ENCODE peak calls at places on chromosomes 4 and X, in four cellular contexts. X is PC-3, M is left lung, I is cardiac fibroblast. B is an unnamed sample.

GRCh38 chrX:2466876-2467656 is 33.7 kb downstream of the DHRSX start:
- DNase-seq in X (no peak), M (no peak), I (no peak), B (no peak)

GRCh38 chr4:46844325-46844917 is 64.6 kb downstream of the COX7B2 start:
- DNase-seq in X (peak; percentile 63), M (no peak), I (peak; percentile 72), B (peak; percentile 11)

GRCh38 chrX:134760671-134761070 is 102.4 kb upstream of the PLAC1 start:
- DNase-seq in X (no peak), M (no peak), I (peak; percentile 31), B (no peak)

GRCh38 chrX:15680401-15680800 is 15.8 kb upstream of the CLTRN start:
- DNase-seq in X (peak; percentile 58), M (no peak), I (peak; percentile 34), B (no peak)

GRCh38 chr4:118964891-118965411 is 76.3 kb downstream of the SYNPO2 start:
- DNase-seq in X (no peak), M (no peak), I (peak; percentile 91), B (no peak)

GRCh38 chrX:150767475-150768131 is 74.4 kb downstream of the MTMR1 start:
- DNase-seq in X (peak; percentile 28), M (no peak), I (peak; percentile 84), B (no peak)

GRCh38 chr4:144754562-144755410 is 108.8 kb downstream of the HHIP start:
- DNase-seq in X (peak; percentile 50), M (no peak), I (peak; percentile 75), B (peak; percentile 19)

GRCh38 chrX:18353931-18354368 is 538 bp downstream of the SCML2 start:
- DNase-seq in X (peak; percentile 23), M (no peak), I (no peak), B (peak; percentile 39)

GRCh38 chr4:94472056-94472826 is 20.5 kb downstream of the PDLIM5 start:
- DNase-seq in X (peak; percentile 84), M (no peak), I (peak; percentile 85), B (no peak)

GRCh38 chr4:185115827-185116232 is 27.2 kb upstream of the SLC25A4 start:
- DNase-seq in X (no peak), M (peak; percentile 51), I (peak; percentile 99), B (peak; percentile 66)

GRCh38 chr4:84403656-84404055 is 95.4 kb downstream of the NKX6-1 start:
- DNase-seq in X (peak; percentile 47), M (no peak), I (no peak), B (no peak)

GRCh38 chr4:110020139-110020538 is 107.5 kb downstream of the EGF start:
- DNase-seq in X (no peak), M (no peak), I (peak; percentile 33), B (no peak)

GRCh38 chr4:20428410-20429160 is 176.9 kb downstream of the SLIT2 start:
- DNase-seq in X (peak; percentile 23), M (no peak), I (peak; percentile 44), B (no peak)

GRCh38 chrX:152915541-152916241 is 17.8 kb downstream of the ZNF185 start:
- DNase-seq in X (peak; percentile 78), M (no peak), I (peak; percentile 38), B (peak; percentile 83)

GRCh38 chr4:151644625-151645024 is 116.2 kb downstream of the GATB start:
- DNase-seq in X (peak; percentile 38), M (no peak), I (no peak), B (peak; percentile 65)

GRCh38 chrX:38006283-38006682 is at the start of gene SYTL5:
- DNase-seq in X (peak; percentile 87), M (no peak), I (no peak), B (no peak)

GRCh38 chrX:1027133-1027532 is 185.3 kb downstream of the CRLF2 start:
- DNase-seq in X (no peak), M (no peak), I (no peak), B (no peak)

GRCh38 chr4:187993827-187994226 is 1.7 kb upstream of the ZFP42 start:
- DNase-seq in X (peak; percentile 49), M (no peak), I (peak; percentile 16), B (peak; percentile 5)

GRCh38 chrX:65127804-65128203 is 151.6 kb upstream of the ZC4H2 start:
- DNase-seq in X (no peak), M (no peak), I (no peak), B (no peak)

GRCh38 chrX:132119821-132120220 is 8.0 kb downstream of the FRMD7 start:
- DNase-seq in X (peak; percentile 34), M (no peak), I (no peak), B (no peak)

GRCh38 chrX:71067727-71068051 is 445 bp downstream of the SNX12 start:
- DNase-seq in X (peak; percentile 6), M (no peak), I (no peak), B (no peak)

GRCh38 chr4:122576261-122577188 is 44.3 kb downstream of the IL21 start:
- DNase-seq in X (peak; percentile 64), M (no peak), I (peak; percentile 66), B (peak; percentile 38)

GRCh38 chr4:65508169-65508568 is 162.1 kb downstream of the EPHA5 start:
- DNase-seq in X (peak; percentile 98), M (no peak), I (peak; percentile 18), B (peak; percentile 6)

GRCh38 chr4:98794565-98795205 is 134.2 kb downstream of the EIF4E start:
- DNase-seq in X (peak; percentile 51), M (no peak), I (peak; percentile 40), B (no peak)

GRCh38 chr4:63563288-63564014 is 845.8 kb downstream of the TECRL start:
- DNase-seq in X (peak; percentile 45), M (no peak), I (no peak), B (no peak)

GRCh38 chr4:154616287-154616686 is 3.8 kb upstream of the FGG start:
- DNase-seq in X (no peak), M (no peak), I (no peak), B (no peak)

GRCh38 chrX:119004920-119005524 is 30.6 kb downstream of the LONRF3 start:
- DNase-seq in X (peak; percentile 62), M (peak; percentile 41), I (peak; percentile 57), B (peak; percentile 88)

GRCh38 chrX:118593407-118593806 is 97.8 kb downstream of the DOCK11 start:
- DNase-seq in X (no peak), M (no peak), I (no peak), B (no peak)

GRCh38 chr4:120886183-120886582 is 36.3 kb downstream of the PRDM5 start:
- DNase-seq in X (no peak), M (no peak), I (no peak), B (no peak)

GRCh38 chr4:14111730-14112171 is 484.2 kb upstream of the BOD1L1 start:
- DNase-seq in X (peak; percentile 94), M (no peak), I (peak; percentile 70), B (no peak)

B was measured in HEK293T.